ENCODE peak calls at places on chromosomes 13 and 19, in nine cellular contexts. P is HCT116, B is GM23338, U is GM23248, R is neural progenitor cell, I is OCI-LY7, Q is SK-N-SH, H is PC-3, O is MM.1S. K is an unnamed sample.
A peak's percentile ranks its signal among the peaks of the same experiment; 100 is the strongest.

GRCh38 chr13:74889321-74889720 is 592.6 kb downstream of the TBC1D4 start:
- DNase-seq in Q (no peak), P (no peak), R (no peak), U (no peak), B (no peak), I (no peak), O (no peak), H (peak; percentile 68), K (no peak)

GRCh38 chr13:99496322-99497142 is 4.7 kb upstream of the TM9SF2 start:
- DNase-seq in O (peak; percentile 85), Q (no peak), I (no peak), R (no peak), P (peak; percentile 36), H (no peak), B (peak; percentile 67), U (peak; percentile 85), K (no peak)

GRCh38 chr19:55441692-55442321 is 1.3 kb downstream of the SHISA7 start:
- DNase-seq in U (no peak), O (no peak), H (no peak), I (no peak), Q (no peak), R (peak; percentile 48), P (no peak), B (peak; percentile 87), K (no peak)

GRCh38 chr13:27261376-27261775 is 9.3 kb upstream of the RASL11A start:
- DNase-seq in H (peak; percentile 63), U (no peak), O (no peak), I (no peak), Q (no peak), B (no peak), R (no peak), P (no peak), K (no peak)

GRCh38 chr19:16542894-16543498 is 759 bp upstream of the CHERP start:
- DNase-seq in I (peak; percentile 31), P (no peak), U (peak; percentile 54), B (no peak), Q (no peak), H (no peak), R (peak; percentile 13), O (peak; percentile 15), K (no peak)

GRCh38 chr13:26011996-26012688 is 39.7 kb downstream of the SHISA2 start:
- DNase-seq in O (no peak), U (peak; percentile 27), Q (no peak), P (no peak), I (no peak), B (peak; percentile 57), H (no peak), R (no peak), K (no peak)

GRCh38 chr13:47085346-47085745 is 188.5 kb upstream of the HTR2A start:
- DNase-seq in R (no peak), H (peak; percentile 37), B (no peak), P (no peak), Q (no peak), O (no peak), U (peak; percentile 73), I (no peak), K (no peak)

GRCh38 chr13:33606692-33607091 is 211.3 kb upstream of the RFC3 start:
- DNase-seq in P (no peak), Q (no peak), O (no peak), U (peak; percentile 31), R (peak; percentile 79), B (peak; percentile 59), H (no peak), I (no peak), K (peak; percentile 54)

GRCh38 chr19:29662278-29662603 is 3.0 kb upstream of the PLEKHF1 start:
- DNase-seq in Q (no peak), I (no peak), B (no peak), P (no peak), U (no peak), H (no peak), R (no peak), O (no peak), K (no peak)

GRCh38 chr19:32977269-32977668 is 5.2 kb downstream of the FAAP24 start:
- DNase-seq in H (no peak), P (no peak), R (no peak), O (no peak), Q (no peak), U (no peak), B (no peak), I (no peak), K (no peak)

GRCh38 chr19:6239401-6239844 is 40.4 kb downstream of the MLLT1 start:
- DNase-seq in B (no peak), U (peak; percentile 85), H (peak; percentile 61), I (no peak), O (no peak), R (no peak), P (no peak), Q (peak; percentile 26), K (no peak)
- H3K4me1 ChIP-seq in B (peaks cover 4% of the 10 kb centered on the region), U (peaks cover 29% of the 10 kb centered on the region), H (peaks cover 28% of the 10 kb centered on the region), I (peaks cover 14% of the 10 kb centered on the region), O (no peaks in the 10 kb centered on the region), R (peaks cover 5% of the 10 kb centered on the region), P (no peaks in the 10 kb centered on the region), Q (peaks cover 14% of the 10 kb centered on the region), K (peaks cover 2% of the 10 kb centered on the region)

DNA sequence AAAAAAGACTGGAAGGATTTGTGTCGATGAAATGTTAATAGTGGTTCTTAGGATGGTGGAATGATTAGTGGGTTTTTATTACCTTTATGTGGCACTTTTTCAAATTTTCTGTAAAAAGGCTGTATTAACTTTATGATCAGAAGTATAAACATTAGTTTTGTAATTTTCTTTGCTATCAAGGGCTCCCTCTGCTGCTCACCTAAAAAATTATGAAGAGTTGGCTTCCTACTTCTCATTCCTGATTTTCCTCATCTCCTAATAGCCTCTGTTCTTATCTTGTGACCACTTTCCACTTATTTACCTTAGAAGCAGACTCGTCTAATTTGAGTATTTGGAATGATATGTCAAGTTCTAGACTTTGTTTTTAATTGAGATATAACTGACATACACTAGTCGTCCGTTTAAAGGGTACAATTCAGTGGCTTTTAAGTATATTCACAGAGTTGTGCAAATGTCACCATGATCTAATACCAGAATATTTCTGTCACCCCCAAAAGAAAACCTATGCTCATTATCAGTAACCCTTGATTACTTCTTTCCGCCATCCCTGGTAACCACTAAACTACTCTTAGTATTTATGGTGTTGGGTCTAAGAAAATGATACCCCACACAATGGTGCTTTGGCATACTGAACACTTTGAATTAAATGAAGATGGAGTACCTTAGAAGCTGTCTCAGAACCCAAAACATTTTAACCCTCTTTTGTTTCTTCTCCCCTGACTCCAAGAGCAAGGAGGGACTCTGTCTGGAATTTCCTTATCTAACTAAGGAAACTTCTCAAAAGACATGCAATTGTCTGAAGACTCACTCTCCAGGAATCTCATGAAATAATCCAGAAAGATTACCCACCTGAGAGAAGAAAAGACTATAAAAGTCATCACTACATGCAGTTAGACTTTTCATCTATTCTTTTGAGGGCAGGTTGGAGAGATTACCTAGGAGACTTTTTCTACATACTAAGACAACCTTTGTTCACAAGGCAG is 311.3 kb downstream of the DLEU7 start:
- DNase-seq in O (no peak), Q (peak; percentile 17), P (peak; percentile 10), U (peak; percentile 59), B (no peak), R (no peak), H (peak; percentile 55), I (peak; percentile 31), K (peak; percentile 38)
- TF ChIP-seq EZH2phosphoT487 in O (no peak), Q (no peak), P (no peak), U (no peak), B (no peak), R (no peak), H (no peak), I (no peak), K (no peak)

DNA sequence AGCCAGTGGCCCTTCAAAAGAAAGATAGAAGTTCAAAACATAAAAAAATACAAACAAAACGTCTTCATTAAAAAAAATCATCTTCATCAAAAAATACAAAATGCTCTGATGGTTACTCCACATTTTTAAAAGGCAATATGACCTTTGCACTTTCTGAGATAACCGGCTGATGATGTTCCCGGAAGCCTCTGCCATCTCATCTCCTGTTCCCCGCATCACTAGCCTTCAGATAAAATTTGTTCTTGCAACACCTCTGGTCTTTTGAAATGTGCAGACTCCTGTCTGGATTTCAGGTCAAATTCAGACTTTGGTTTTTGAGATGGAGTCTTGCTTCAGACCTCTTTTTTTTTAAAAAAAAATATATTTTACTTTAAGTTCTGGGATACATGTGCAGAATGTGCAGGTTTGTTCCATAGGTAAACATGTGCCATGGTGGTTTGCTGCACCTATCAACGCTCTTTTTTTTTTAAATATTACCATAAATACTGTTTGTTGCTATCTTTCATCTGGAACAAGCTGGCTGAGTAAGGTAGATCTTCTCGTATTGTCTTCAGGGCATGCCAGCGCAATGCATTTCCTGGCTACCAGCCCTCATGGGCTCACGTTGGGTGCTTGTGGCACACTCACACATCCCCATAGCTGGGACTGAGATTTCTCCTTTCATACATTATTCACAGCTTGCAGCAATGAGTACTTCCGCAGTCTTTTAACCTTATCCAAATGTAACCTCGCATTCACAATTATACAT is 418.9 kb upstream of the ARGLU1 start:
- DNase-seq in B (no peak), O (no peak), Q (no peak), R (no peak), P (no peak), U (no peak), I (no peak), H (no peak), K (peak; percentile 38)
- H3K4me2 ChIP-seq in B (no peak overlapping the region), O (no peak overlapping the region), Q (no peak overlapping the region), R (no peak overlapping the region), P (no peak overlapping the region), U (no peak overlapping the region), I (no peak overlapping the region), H (no peak overlapping the region), K (peak overlapping the region; percentile 36)

GRCh38 chr19:18320865-18321728 is 1.8 kb downstream of the LSM4 start:
- DNase-seq in I (no peak), O (no peak), U (no peak), P (no peak), Q (no peak), H (no peak), R (no peak), B (no peak), K (peak; percentile 58)

GRCh38 chr19:18322318-18322758 is 538 bp downstream of the LSM4 start:
- DNase-seq in B (peak; percentile 81), H (peak; percentile 43), R (peak; percentile 81), Q (peak; percentile 73), U (peak; percentile 80), I (peak; percentile 77), O (peak; percentile 53), P (no peak), K (peak; percentile 82)

GRCh38 chr19:18321729-18322091 is 1.2 kb downstream of the LSM4 start:
- DNase-seq in P (no peak), H (no peak), I (peak; percentile 40), R (no peak), B (no peak), O (no peak), U (peak; percentile 55), Q (peak; percentile 33), K (no peak)

GRCh38 chr19:18317998-18318800 is 4.7 kb downstream of the LSM4 start:
- DNase-seq in R (no peak), Q (peak; percentile 85), O (no peak), P (no peak), H (no peak), I (no peak), B (no peak), U (no peak), K (no peak)

DNA sequence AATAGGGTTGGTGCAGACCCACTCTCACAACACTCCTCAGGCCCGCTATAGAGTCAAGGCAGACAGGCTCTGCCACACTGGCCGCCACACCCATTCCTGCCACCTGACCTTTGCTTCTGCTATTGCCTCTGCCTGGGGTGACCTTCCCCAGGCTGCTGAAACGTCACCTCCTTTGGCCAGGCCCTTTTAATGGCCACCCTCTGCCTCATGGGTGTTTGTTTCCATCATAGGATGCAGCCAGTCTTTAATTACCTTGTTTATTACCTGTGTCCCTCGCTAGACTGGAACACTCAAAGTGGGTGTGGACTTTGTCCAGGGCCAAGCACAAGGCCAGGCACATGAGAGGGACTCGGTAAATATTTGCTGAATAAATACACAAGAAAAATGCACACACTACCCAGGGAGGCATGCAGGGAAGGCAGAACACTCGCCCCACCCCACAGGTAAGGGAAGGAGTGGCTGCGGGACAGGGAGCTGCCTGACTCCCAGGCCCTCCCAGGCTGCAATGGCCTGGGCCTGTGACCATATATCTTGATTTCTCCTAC is 3.2 kb downstream of the LSM4 start:
- DNase-seq in R (no peak), P (no peak), O (no peak), Q (no peak), H (no peak), B (no peak), U (no peak), I (no peak), K (peak; percentile 70)
- H3K4me1 ChIP-seq in R (peaks cover 19% of the 10 kb centered on the region), P (peaks cover 52% of the 10 kb centered on the region), O (peaks cover 17% of the 10 kb centered on the region), Q (peaks cover 19% of the 10 kb centered on the region), H (peaks cover 25% of the 10 kb centered on the region), B (peaks cover 14% of the 10 kb centered on the region), U (peaks cover 20% of the 10 kb centered on the region), I (peaks cover 44% of the 10 kb centered on the region), K (peaks cover 58% of the 10 kb centered on the region)

K was measured in hepatocyte.